ENCODE peak calls at places on chromosomes 6 and 20, in five cellular contexts. P, S, G, R and T are unnamed samples.

GRCh38 chr6:169589293-169589692 is 112.5 kb downstream of the WDR27 start:
- DNase-seq in P (no peak), S (no peak), G (no peak), R (no peak), T (no peak)

GRCh38 chr6:129754750-129755149 is 44.8 kb upstream of the ARHGAP18 start:
- DNase-seq in P (no peak), S (no peak), G (no peak), R (no peak), T (no peak)

GRCh38 chr6:47135772-47136171 is 93.6 kb upstream of the ADGRF1 start:
- DNase-seq in P (no peak), S (peak; percentile 97), G (no peak), R (no peak), T (no peak)

GRCh38 chr6:43277083-43277642 is 20.9 kb upstream of the SLC22A7 start:
- DNase-seq in P (no peak), S (no peak), G (no peak), R (no peak), T (no peak)

GRCh38 chr6:37784585-37784967 is 35.0 kb upstream of the ZFAND3 start:
- DNase-seq in P (peak; percentile 54), S (no peak), G (no peak), R (no peak), T (no peak)

GRCh38 chr6:27759930-27760329 is 152.3 kb downstream of the OR2B2 start:
- DNase-seq in P (no peak), S (no peak), G (no peak), R (no peak), T (no peak)

GRCh38 chr20:53387983-53388675 is 205.5 kb downstream of the ZNF217 start:
- DNase-seq in P (no peak), S (no peak), G (no peak), R (no peak), T (no peak)

GRCh38 chr6:89951574-89952360 is 57.5 kb downstream of the GJA10 start:
- DNase-seq in P (no peak), S (peak; percentile 44), G (no peak), R (no peak), T (no peak)

GRCh38 chr6:6407061-6407723 is 86.7 kb upstream of the F13A1 start:
- DNase-seq in P (no peak), S (no peak), G (no peak), R (peak; percentile 97), T (no peak)

DNA sequence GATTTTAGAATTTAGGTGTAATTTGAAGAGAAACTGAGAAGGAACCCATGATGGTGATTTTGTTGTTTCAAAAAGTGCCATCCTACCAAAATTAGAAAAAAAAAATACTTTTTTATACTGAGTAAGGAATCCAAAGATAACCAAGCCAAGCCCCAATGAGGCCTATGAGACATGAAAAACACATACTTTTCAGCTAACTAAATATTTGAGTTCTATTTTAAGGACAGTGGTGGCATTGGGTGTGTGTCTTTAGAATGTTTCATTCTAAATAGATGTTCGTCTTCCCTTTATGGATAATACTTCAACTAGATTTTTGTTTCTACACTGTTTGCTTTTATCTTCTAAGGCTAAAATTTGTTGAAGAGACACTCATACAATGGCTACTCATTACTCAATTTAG is 9.6 kb downstream of the CD24 start:
- DNase-seq in P (no peak), S (no peak), G (no peak), R (no peak), T (no peak)
- TF ChIP-seq SUZ12 in P (no peak), S (no peak), G (no peak), R (no peak), T (no peak)

GRCh38 chr6:15473741-15474161 is 189.1 kb downstream of the DTNBP1 start:
- DNase-seq in P (no peak), S (no peak), G (no peak), R (no peak), T (no peak)
- TF ChIP-seq SUZ12 in P (no peak), S (no peak), G (no peak), R (no peak), T (no peak)

DNA sequence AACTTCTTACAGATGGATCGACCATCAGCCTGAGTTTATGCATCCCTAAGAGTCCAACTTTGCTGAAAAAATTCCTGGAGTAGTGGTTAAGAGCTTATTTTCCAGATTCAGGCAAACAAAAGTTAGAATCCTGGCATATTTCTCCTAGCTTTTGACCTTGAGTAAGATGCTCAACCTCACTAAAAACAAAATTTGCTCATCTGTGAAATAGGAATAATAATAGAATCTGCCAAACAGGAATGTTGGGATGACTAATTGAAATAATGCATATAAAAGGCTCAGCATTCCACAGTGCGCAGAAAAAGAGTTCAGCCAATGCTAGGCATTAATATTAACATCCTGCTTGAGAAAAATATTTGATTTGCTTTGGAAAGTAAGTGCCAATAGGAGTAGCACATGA is 70.6 kb downstream of the DOK5 start:
- DNase-seq in P (no peak), S (no peak), G (no peak), R (no peak), T (no peak)
- TF ChIP-seq SUZ12 in P (no peak), S (no peak), G (no peak), R (no peak), T (no peak)

GRCh38 chr6:69044534-69044933 is 409.5 kb downstream of the ADGRB3 start:
- DNase-seq in P (no peak), S (no peak), G (no peak), R (no peak), T (no peak)

GRCh38 chr6:69038841-69039240 is 403.8 kb downstream of the ADGRB3 start:
- DNase-seq in P (no peak), S (no peak), G (no peak), R (no peak), T (no peak)
- TF ChIP-seq SUZ12 in P (no peak), S (no peak), G (no peak), R (no peak), T (no peak)

GRCh38 chr6:14001329-14002012 is 76.7 kb downstream of the RNF182 start:
- DNase-seq in P (no peak), S (peak; percentile 19), G (no peak), R (no peak), T (no peak)
- TF ChIP-seq SUZ12 in P (no peak), S (no peak), G (no peak), R (no peak), T (no peak)

GRCh38 chr6:53178837-53179432 is 30.3 kb upstream of the GCM1 start:
- DNase-seq in P (no peak), S (no peak), G (no peak), R (no peak), T (no peak)

GRCh38 chr6:53174996-53175395 is 26.4 kb upstream of the GCM1 start:
- DNase-seq in P (no peak), S (no peak), G (no peak), R (no peak), T (no peak)

GRCh38 chr6:53180678-53181077 is 32.0 kb upstream of the GCM1 start:
- DNase-seq in P (no peak), S (no peak), G (no peak), R (no peak), T (no peak)

GRCh38 chr6:53179961-53180651 is 31.5 kb upstream of the GCM1 start:
- DNase-seq in P (no peak), S (no peak), G (no peak), R (no peak), T (no peak)
- TF ChIP-seq SUZ12 in P (no peak), S (no peak), G (no peak), R (no peak), T (no peak)

GRCh38 chr20:45251884-45252571 is 2.3 kb downstream of the SLPI start:
- DNase-seq in P (no peak), S (no peak), G (no peak), R (no peak), T (no peak)

GRCh38 chr20:45257161-45257560 is 2.8 kb upstream of the SLPI start:
- DNase-seq in P (no peak), S (no peak), G (no peak), R (no peak), T (no peak)

GRCh38 chr20:45257711-45258110 is 3.3 kb upstream of the SLPI start:
- DNase-seq in P (no peak), S (no peak), G (no peak), R (no peak), T (no peak)

GRCh38 chr20:45253260-45253659 is 1.1 kb downstream of the SLPI start:
- DNase-seq in P (no peak), S (no peak), G (no peak), R (no peak), T (no peak)

GRCh38 chr20:45254867-45255266 is 503 bp upstream of the SLPI start:
- DNase-seq in P (no peak), S (peak; percentile 37), G (no peak), R (no peak), T (no peak)
- TF ChIP-seq SUZ12 in P (no peak), S (no peak), G (no peak), R (no peak), T (no peak)

GRCh38 chr6:111427341-111428116 is 55.5 kb downstream of the REV3L start:
- DNase-seq in P (no peak), S (peak; percentile 85), G (no peak), R (peak; percentile 54), T (no peak)
- TF ChIP-seq SUZ12 in P (no peak), S (no peak), G (no peak), R (no peak), T (no peak)

GRCh38 chr6:31180500-31180899 is 10.0 kb upstream of the POU5F1 start:
- DNase-seq in P (peak; percentile 81), S (no peak), G (no peak), R (no peak), T (peak; percentile 28)
- TF ChIP-seq SUZ12 in P (no peak), S (no peak), G (no peak), R (no peak), T (no peak)

GRCh38 chr20:37526839-37527637 is 638 bp downstream of the BLCAP start:
- DNase-seq in P (no peak), S (no peak), G (no peak), R (no peak), T (no peak)

GRCh38 chr20:37525810-37526209 is 1.9 kb downstream of the BLCAP start:
- DNase-seq in P (no peak), S (no peak), G (no peak), R (no peak), T (no peak)

GRCh38 chr20:37526238-37526838 is 1.3 kb downstream of the BLCAP start:
- DNase-seq in P (peak; percentile 61), S (peak; percentile 73), G (peak; percentile 81), R (no peak), T (peak; percentile 54)

GRCh38 chr20:37524221-37524700 is 3.2 kb downstream of the NNAT start:
- DNase-seq in P (no peak), S (no peak), G (no peak), R (no peak), T (no peak)

GRCh38 chr20:37524859-37525708 is 2.6 kb downstream of the BLCAP start:
- DNase-seq in P (no peak), S (no peak), G (no peak), R (no peak), T (no peak)
- TF ChIP-seq SUZ12 in P (no peak), S (no peak), G (no peak), R (no peak), T (no peak)